ENCODE peak calls at places on chromosomes 13 and 19, in four cellular contexts. E is heart left ventricle, A is prostate gland, C is esophagus muscularis mucosa. R is an unnamed sample.

GRCh38 chr19:48780684-48781391 is 25.5 kb downstream of the FGF21 start:
- DNase-seq in A (no peak), C (no peak), E (no peak), R (no peak)

GRCh38 chr13:52195052-52195837 is 35.8 kb upstream of the NEK3 start:
- DNase-seq in A (peak; percentile 24), E (peak; percentile 88), C (peak; percentile 94), R (no peak)

GRCh38 chr13:84076280-84076679 is 194.0 kb upstream of the SLITRK1 start:
- DNase-seq in A (no peak), C (no peak), E (no peak), R (no peak)

GRCh38 chr13:21675095-21676007 is 4.5 kb downstream of the FGF9 start:
- DNase-seq in C (no peak), E (peak; percentile 60), A (no peak), R (no peak)

GRCh38 chr13:51619614-51620013 is 35.4 kb downstream of the WDFY2 start:
- DNase-seq in C (no peak), A (no peak), E (no peak), R (no peak)

GRCh38 chr13:24670927-24671326 is 9.3 kb upstream of the ATP12A start:
- DNase-seq in E (no peak), C (no peak), A (no peak), R (no peak)

GRCh38 chr19:15252398-15253018 is 20.3 kb upstream of the EPHX3 start:
- DNase-seq in A (no peak), C (no peak), E (no peak), R (no peak)

GRCh38 chr13:97905517-97905916 is 48.0 kb upstream of the IPO5 start:
- DNase-seq in C (no peak), E (no peak), A (no peak), R (no peak)

GRCh38 chr13:70390064-70390463 is 281.8 kb upstream of the KLHL1 start:
- DNase-seq in C (no peak), E (no peak), A (no peak), R (no peak)

GRCh38 chr13:61358599-61358998 is 57.0 kb downstream of the PCDH20 start:
- DNase-seq in A (no peak), E (no peak), C (no peak), R (no peak)

GRCh38 chr13:98524391-98524790 is 52.5 kb downstream of the STK24 start:
- DNase-seq in A (no peak), C (no peak), E (no peak), R (no peak)

GRCh38 chr19:57615346-57615745 is 1.3 kb downstream of the ZNF134 start:
- DNase-seq in E (no peak), C (no peak), A (no peak), R (no peak)

GRCh38 chr19:17323973-17324327 is 10.7 kb downstream of the ANO8 start:
- DNase-seq in C (no peak), A (no peak), E (no peak), R (no peak)

GRCh38 chr19:35748106-35749020 is at the start of gene LIN37:
- DNase-seq in C (peak; percentile 100), E (peak; percentile 100), A (peak; percentile 99), R (peak; percentile 100)

GRCh38 chr19:6501740-6502648 is at the start of gene TUBB4A:
- DNase-seq in A (no peak), C (no peak), E (peak; percentile 32), R (no peak)

GRCh38 chr13:34970961-34971360 is 28.9 kb downstream of the NBEA start:
- DNase-seq in A (no peak), C (no peak), E (no peak), R (no peak)

DNA sequence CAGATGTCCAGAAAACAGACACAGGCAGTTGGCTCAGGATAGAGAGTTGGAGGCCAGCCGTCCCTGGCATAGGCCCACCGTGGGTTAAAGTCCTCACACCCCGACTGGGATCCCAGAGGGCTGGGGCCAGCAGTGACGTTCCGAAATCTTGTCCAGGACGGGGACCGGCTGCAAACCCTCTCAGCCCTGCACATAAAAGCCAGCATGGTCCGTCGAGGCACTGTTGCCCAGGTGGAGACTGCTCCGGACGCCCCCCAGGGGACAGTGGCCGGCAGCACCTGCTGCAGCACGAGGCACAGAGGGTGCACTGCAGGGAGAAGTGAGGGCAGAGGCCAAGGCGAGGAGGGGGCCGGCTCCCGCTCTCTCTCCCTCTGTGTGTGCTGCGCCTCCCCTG is 4.3 kb upstream of the IFNL2 start:
- DNase-seq in A (no peak), C (no peak), E (no peak), R (no peak)
- TF ChIP-seq POLR2A in A (no peak), C (no peak), E (no peak), R (no peak)

DNA sequence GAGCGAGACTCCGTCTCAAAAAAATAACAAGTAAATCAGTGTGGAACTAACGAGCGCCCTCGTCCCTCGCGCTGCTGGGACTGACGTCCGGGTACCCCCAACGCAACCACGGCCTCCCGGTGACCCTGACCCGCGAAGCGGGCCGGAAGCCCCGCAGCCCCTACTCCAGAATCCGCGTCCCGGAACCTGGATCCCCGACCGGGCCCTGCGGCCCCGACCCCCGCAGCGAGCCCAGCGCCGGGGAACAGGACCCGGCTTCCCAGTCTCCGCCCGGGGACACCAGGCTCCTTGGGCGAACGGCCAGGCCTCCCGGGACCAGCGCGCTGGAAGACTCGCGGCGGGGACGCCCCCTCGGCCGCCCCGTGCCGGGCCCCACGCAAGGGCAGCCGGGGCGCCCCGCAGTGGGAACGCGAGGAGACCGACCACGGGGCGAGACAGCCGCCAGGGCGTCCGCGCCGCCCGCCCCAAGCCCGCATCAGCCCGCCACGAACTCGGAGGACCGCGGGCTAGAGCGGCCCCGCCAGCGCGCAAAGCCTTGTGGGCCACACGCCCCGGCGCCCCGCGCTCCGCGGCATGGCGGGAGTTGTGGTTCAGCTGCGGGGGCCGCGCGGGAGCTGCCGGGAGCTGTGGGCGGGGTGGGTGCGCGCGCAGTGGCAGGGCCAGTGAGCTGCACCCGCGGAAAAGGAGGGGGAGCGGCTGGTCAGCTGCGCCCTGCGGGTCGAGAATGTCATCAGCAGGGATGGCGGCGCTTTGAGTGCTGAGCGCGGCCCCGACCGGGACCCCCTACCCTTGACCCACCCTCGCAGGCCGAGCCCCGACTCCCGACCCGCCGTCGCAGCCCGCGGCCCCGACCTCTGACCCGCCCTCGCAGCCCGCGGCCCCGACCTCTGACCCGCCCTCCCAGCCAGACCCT is 7.5 kb upstream of the MADCAM1 start:
- DNase-seq in E (peak; percentile 98), A (peak; percentile 91), C (no peak), R (no peak)
- TF ChIP-seq POLR2A in E (peak; percentile 91), A (peak; percentile 74), C (peak; percentile 51), R (peak; percentile 72)

GRCh38 chr13:40800559-40800958 is 11.1 kb downstream of the SLC25A15 start:
- DNase-seq in A (no peak), C (no peak), E (no peak), R (peak; percentile 12)
- TF ChIP-seq POLR2A in A (no peak), C (no peak), E (no peak), R (no peak)

DNA sequence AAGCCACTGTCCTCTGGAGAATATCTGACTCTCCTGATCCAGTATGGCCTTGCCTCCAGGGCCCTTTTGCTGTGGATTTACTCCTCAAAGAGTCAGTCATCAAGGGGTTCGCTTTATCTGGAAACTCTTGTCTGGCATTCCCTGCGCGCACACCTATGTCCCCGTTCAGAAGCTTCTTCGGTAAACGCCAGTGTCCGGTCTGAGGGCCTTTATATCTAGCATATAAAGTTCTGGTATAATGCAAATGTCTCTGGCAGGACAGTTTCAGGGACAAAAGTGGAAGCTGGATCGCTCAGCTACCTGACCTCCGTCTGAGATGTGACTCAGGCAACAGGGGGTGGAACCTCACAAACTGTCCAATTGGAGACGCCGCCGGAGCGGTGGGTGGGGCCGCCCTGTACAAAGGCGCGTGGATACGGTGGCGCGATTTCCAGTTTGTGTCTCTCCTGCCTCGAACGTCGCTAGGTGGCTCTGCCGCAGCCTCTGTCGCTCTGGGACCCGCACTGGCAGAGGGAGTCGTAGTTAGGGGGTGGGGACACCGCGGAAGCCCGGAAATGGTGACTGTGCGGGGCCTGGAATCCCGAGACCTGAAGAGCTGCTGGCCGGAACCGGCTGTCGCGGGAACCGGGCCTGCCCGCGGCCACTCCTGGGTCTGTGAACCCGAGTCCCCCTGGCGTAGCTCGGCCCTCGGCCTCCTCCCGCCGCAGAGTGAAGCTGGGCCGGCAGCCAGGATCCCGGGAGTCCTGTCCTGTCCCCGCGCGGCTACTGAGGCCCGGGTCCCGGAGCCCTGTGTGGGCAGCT is 10.6 kb upstream of the ZNF709 start:
- DNase-seq in E (peak; percentile 97), A (peak; percentile 97), C (peak; percentile 97), R (peak; percentile 98)
- TF ChIP-seq POLR2A in E (peak; percentile 83), A (peak; percentile 83), C (peak; percentile 27), R (no peak)

DNA sequence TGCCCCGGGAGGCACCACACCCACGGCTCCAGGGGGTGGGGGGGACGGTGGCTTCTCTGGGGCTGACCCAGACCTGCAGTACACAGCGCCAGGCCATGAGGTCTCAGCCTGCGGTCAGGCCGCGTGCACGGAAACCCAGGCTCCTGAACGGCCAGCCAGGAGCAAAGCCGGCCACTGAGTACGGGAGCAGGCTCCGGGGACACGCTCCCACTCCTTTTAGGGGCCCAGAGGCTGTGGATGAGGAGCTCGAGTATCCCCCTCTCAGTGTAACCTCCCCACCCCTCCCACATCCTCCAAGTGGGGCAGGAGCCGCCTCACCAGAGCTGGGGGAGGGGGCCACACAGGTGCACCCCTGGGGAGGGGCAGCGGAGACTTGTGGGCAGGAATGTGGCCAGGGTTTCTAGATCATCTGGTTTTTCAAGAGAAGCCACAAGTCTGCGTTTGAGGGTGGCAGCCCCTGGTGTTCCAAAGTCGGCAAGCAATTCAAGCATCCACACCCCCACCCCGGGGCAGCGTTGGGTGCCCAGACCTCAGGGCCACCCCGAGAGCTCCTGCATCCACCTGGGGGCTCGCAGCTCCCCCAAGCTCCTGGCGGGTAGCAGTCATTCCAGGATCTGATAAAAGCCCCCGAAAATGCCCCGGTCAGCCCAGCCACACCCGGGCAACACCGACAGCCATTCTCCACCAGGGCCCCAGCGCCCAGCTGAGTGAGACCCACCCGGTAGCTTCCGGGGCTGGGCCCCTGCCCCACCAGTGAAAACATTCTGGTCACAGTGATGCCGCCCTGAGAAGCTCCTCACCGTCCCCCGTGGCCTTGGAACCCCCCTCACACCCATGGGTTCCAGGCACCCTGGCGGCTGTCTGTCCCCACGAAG is 6.1 kb downstream of the SBNO2 start:
- DNase-seq in A (no peak), C (no peak), E (no peak), R (no peak)
- TF ChIP-seq POLR2A in A (no peak), C (no peak), E (no peak), R (no peak)

R was measured in vagina.